ENCODE peak calls at places on chromosomes 12 and 14, in five cellular contexts. C is ovary, E is GM20000, H is GM13976, W is A549. G is an unnamed sample.

GRCh38 chr12:120800665-120801064 is 75.0 kb downstream of the ACADS start:
- DNase-seq in C (no peak), E (peak; percentile 13), H (no peak), W (no peak), G (no peak)

GRCh38 chr14:84036863-84037262 is 1493.1 kb upstream of the FLRT2 start:
- DNase-seq in C (no peak), E (no peak), H (no peak), W (no peak), G (no peak)

GRCh38 chr12:115088328-115088994 is 404.5 kb upstream of the TBX3 start:
- DNase-seq in C (no peak), E (no peak), H (no peak), W (no peak), G (no peak)

GRCh38 chr12:116106870-116107269 is 170.6 kb downstream of the MED13L start:
- DNase-seq in C (no peak), E (no peak), H (no peak), W (no peak), G (no peak)

GRCh38 chr14:61545716-61546455 is 149.4 kb upstream of the HIF1A start:
- DNase-seq in C (no peak), E (no peak), H (no peak), W (no peak), G (no peak)

GRCh38 chr14:106879241-106879640 is 1352.9 kb downstream of the TMEM121 start:
- DNase-seq in C (peak; percentile 73), E (peak; percentile 77), H (peak; percentile 70), W (peak; percentile 23), G (no peak)

GRCh38 chr12:110373962-110374611 is 29.4 kb downstream of the ANAPC7 start:
- DNase-seq in C (no peak), E (no peak), H (no peak), W (no peak), G (no peak)

GRCh38 chr12:11722578-11723138 is 73.2 kb downstream of the ETV6 start:
- DNase-seq in C (no peak), E (no peak), H (no peak), W (no peak), G (no peak)

GRCh38 chr12:55683676-55684075 is 24.0 kb downstream of the ITGA7 start:
- DNase-seq in C (peak; percentile 5), E (no peak), H (no peak), W (no peak), G (peak; percentile 55)

GRCh38 chr12:26721800-26722199 is 111.2 kb downstream of the ITPR2 start:
- DNase-seq in C (no peak), E (no peak), H (no peak), W (peak; percentile 5), G (no peak)

DNA sequence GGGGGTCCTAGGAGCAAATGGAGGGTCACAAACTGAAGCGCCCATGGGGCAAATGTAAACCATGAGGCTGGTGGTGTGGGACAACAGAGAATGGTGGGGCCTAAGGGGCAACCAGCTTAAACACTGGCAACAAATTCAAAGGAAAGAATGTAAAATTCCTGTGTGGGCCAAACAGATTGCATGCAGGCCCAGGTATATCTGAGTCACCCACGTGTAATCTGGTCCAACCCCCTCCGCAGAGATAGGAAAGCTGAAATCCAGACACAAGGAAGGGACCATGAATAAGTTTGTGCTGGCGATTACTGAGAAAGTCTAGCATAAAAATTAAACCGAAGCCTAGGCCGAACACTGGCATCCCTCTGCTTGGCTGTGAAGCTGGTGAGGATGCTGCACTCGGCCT is 71.6 kb downstream of the ITPK1 start:
- DNase-seq in C (no peak), E (no peak), H (no peak), W (no peak), G (no peak)
- TF ChIP-seq CTCF in C (no peak), E (no peak), H (no peak), W (no peak), G (no peak)

GRCh38 chr14:96756745-96757144 is 40.4 kb upstream of the VRK1 start:
- DNase-seq in C (no peak), E (no peak), H (no peak), W (no peak), G (peak; percentile 49)
- TF ChIP-seq CTCF in C (no peak), E (no peak), H (no peak), W (no peak), G (no peak)

GRCh38 chr12:66152732-66153131 is 17.1 kb downstream of the TMBIM4 start:
- DNase-seq in C (no peak), E (no peak), H (no peak), W (no peak), G (no peak)

GRCh38 chr12:66144796-66145754 is 14.5 kb upstream of the LLPH start:
- DNase-seq in C (no peak), E (no peak), H (no peak), W (peak; percentile 37), G (no peak)

GRCh38 chr12:66154776-66155175 is 15.0 kb downstream of the TMBIM4 start:
- DNase-seq in C (no peak), E (no peak), H (no peak), W (no peak), G (no peak)

GRCh38 chr12:66143868-66144267 is 13.3 kb upstream of the LLPH start:
- DNase-seq in C (no peak), E (no peak), H (no peak), W (no peak), G (no peak)

GRCh38 chr12:66149702-66150398 is 19.3 kb upstream of the LLPH start:
- DNase-seq in C (no peak), E (no peak), H (no peak), W (no peak), G (no peak)
- TF ChIP-seq CTCF in C (no peak), E (no peak), H (no peak), W (no peak), G (no peak)

GRCh38 chr12:96500686-96501085 is 11.3 kb downstream of the CFAP54 start:
- DNase-seq in C (no peak), E (no peak), H (no peak), W (no peak), G (no peak)
- TF ChIP-seq CTCF in C (no peak), E (no peak), H (no peak), W (no peak), G (no peak)

GRCh38 chr14:93375673-93376156 is 28.7 kb downstream of the COX8C start:
- DNase-seq in C (no peak), E (peak; percentile 33), H (peak; percentile 39), W (no peak), G (no peak)
- TF ChIP-seq CTCF in C (no peak), E (no peak), H (no peak), W (no peak), G (no peak)

GRCh38 chr12:92621312-92621711 is 81.5 kb upstream of the PLEKHG7 start:
- DNase-seq in C (no peak), E (no peak), H (no peak), W (no peak), G (no peak)

GRCh38 chr12:92615703-92616102 is 87.1 kb upstream of the PLEKHG7 start:
- DNase-seq in C (no peak), E (no peak), H (no peak), W (no peak), G (no peak)

GRCh38 chr12:92619730-92620684 is 82.8 kb upstream of the PLEKHG7 start:
- DNase-seq in C (no peak), E (no peak), H (no peak), W (no peak), G (no peak)

GRCh38 chr12:92621833-92622232 is 81.0 kb upstream of the PLEKHG7 start:
- DNase-seq in C (no peak), E (no peak), H (no peak), W (no peak), G (no peak)

GRCh38 chr12:92619026-92619425 is 83.8 kb upstream of the PLEKHG7 start:
- DNase-seq in C (no peak), E (no peak), H (no peak), W (no peak), G (no peak)
- TF ChIP-seq CTCF in C (no peak), E (no peak), H (no peak), W (no peak), G (no peak)

GRCh38 chr14:75025082-75025481 is 22.4 kb downstream of the EIF2B2 start:
- DNase-seq in C (no peak), E (no peak), H (no peak), W (no peak), G (no peak)

GRCh38 chr14:75018684-75019083 is 16.0 kb downstream of the EIF2B2 start:
- DNase-seq in C (no peak), E (no peak), H (no peak), W (no peak), G (no peak)

GRCh38 chr14:75023108-75023507 is 20.4 kb downstream of the EIF2B2 start:
- DNase-seq in C (no peak), E (no peak), H (no peak), W (no peak), G (no peak)

GRCh38 chr14:75025876-75026275 is 23.2 kb downstream of the EIF2B2 start:
- DNase-seq in C (no peak), E (no peak), H (no peak), W (no peak), G (no peak)

DNA sequence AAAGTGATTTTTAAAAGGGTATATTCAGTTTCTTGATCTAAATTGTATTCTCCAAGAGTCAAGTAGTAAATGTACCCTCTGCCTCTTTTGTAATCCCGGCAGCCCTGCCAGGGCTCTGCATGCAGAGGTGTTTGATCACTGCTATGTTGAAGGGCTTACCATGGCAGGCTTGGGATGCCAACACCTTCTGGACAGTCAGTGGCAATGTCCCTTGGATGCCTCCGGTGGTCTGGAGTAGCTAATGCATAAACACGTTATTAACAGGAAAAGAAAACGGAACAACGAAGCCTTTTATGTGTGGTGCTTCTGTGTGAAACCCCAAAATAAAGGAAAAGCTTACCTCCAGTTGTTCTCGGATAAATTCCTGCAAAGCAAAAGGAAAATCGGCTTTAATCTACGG is 19.9 kb downstream of the EIF2B2 start:
- DNase-seq in C (no peak), E (no peak), H (no peak), W (peak; percentile 53), G (no peak)
- TF ChIP-seq CTCF in C (no peak), E (no peak), H (no peak), W (peak; percentile 18), G (peak; percentile 16)

GRCh38 chr12:107372229-107372658 is 278.9 kb upstream of the CRY1 start:
- DNase-seq in C (no peak), E (no peak), H (no peak), W (no peak), G (no peak)
- TF ChIP-seq CTCF in C (no peak), E (no peak), H (no peak), W (no peak), G (no peak)

DNA sequence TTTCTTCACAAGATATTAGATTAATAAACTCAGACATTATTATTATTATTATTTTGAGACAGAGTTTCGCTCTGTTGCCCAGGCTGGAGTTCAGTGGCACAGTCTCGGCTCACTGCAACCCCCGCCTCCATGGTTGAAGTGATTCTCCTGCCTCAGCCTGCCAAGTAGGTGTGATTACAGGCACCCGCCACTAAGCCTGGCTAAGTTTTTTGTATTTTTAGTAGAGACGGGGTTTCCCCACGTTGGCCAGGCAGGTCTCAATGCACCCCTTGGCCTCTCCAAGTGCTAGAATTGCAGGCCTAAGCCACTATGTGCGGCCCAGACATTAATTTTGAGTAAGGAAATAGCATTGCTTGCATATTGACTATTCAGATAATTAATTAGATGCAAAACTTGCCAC is 554.9 kb upstream of the LRFN5 start:
- DNase-seq in C (no peak), E (no peak), H (no peak), W (no peak), G (no peak)
- TF ChIP-seq CTCF in C (no peak), E (no peak), H (no peak), W (no peak), G (no peak)

G was measured in coronary artery.